ENCODE peak calls at places on chromosomes 11 and 22, in seven cellular contexts. One of them, this sample, is unnamed.

GRCh38 chr11:109994896-109995295 is 98.3 kb upstream of the ZC3H12C start:
- DNase-seq in PC-3: no peak
- DNase-seq in OCI-LY7: no peak
- DNase-seq in GM23248: no peak
- DNase-seq in GM23338: peak; percentile 36
- DNase-seq in hepatocyte: no peak
- DNase-seq in HCT116: no peak
- DNase-seq in this sample: peak; percentile 8

GRCh38 chr11:78961186-78961782 is 386.6 kb upstream of the NARS2 start:
- DNase-seq in PC-3: peak; percentile 96
- DNase-seq in OCI-LY7: no peak
- DNase-seq in GM23248: peak; percentile 29
- DNase-seq in GM23338: peak; percentile 89
- DNase-seq in hepatocyte: peak; percentile 57
- DNase-seq in HCT116: peak; percentile 15
- DNase-seq in this sample: peak; percentile 66

GRCh38 chr22:46446799-46447198 is 90.6 kb downstream of the CELSR1 start:
- DNase-seq in PC-3: no peak
- DNase-seq in OCI-LY7: no peak
- DNase-seq in GM23248: no peak
- DNase-seq in GM23338: no peak
- DNase-seq in hepatocyte: no peak
- DNase-seq in HCT116: no peak
- DNase-seq in this sample: no peak

GRCh38 chr11:65558002-65558784 is at the start of gene LTBP3:
- DNase-seq in PC-3: peak; percentile 72
- DNase-seq in OCI-LY7: no peak
- DNase-seq in GM23248: peak; percentile 90
- DNase-seq in GM23338: peak; percentile 80
- DNase-seq in hepatocyte: peak; percentile 89
- DNase-seq in HCT116: no peak
- DNase-seq in this sample: peak; percentile 90

GRCh38 chr22:22877523-22878210 is 9.9 kb upstream of the IGLL5 start:
- DNase-seq in PC-3: peak; percentile 62
- DNase-seq in OCI-LY7: peak; percentile 75
- DNase-seq in GM23248: peak; percentile 74
- DNase-seq in GM23338: peak; percentile 89
- DNase-seq in hepatocyte: peak; percentile 78
- DNase-seq in HCT116: peak; percentile 54
- DNase-seq in this sample: peak; percentile 67

GRCh38 chr11:103940542-103940941 is 95.9 kb upstream of the DDI1 start:
- DNase-seq in PC-3: peak; percentile 64
- DNase-seq in OCI-LY7: no peak
- DNase-seq in GM23248: peak; percentile 52
- DNase-seq in GM23338: no peak
- DNase-seq in hepatocyte: no peak
- DNase-seq in HCT116: no peak
- DNase-seq in this sample: no peak

GRCh38 chr22:35703861-35704584 is 13.6 kb upstream of the APOL5 start:
- DNase-seq in PC-3: no peak
- DNase-seq in OCI-LY7: no peak
- DNase-seq in GM23248: peak; percentile 4
- DNase-seq in GM23338: no peak
- DNase-seq in hepatocyte: no peak
- DNase-seq in HCT116: no peak
- DNase-seq in this sample: no peak

GRCh38 chr22:47029244-47030001 is 267.0 kb downstream of the TBC1D22A start:
- DNase-seq in PC-3: no peak
- DNase-seq in OCI-LY7: no peak
- DNase-seq in GM23248: no peak
- DNase-seq in GM23338: no peak
- DNase-seq in hepatocyte: no peak
- DNase-seq in HCT116: no peak
- DNase-seq in this sample: no peak

GRCh38 chr11:31870609-31871309 is 59.6 kb upstream of the PAX6 start:
- DNase-seq in PC-3: peak; percentile 67
- DNase-seq in OCI-LY7: no peak
- DNase-seq in GM23248: peak; percentile 50
- DNase-seq in GM23338: peak; percentile 95
- DNase-seq in hepatocyte: peak; percentile 73
- DNase-seq in HCT116: peak; percentile 48
- DNase-seq in this sample: peak; percentile 49

GRCh38 chr22:35754761-35755160 is 37.1 kb downstream of the APOL5 start:
- DNase-seq in PC-3: no peak
- DNase-seq in OCI-LY7: no peak
- DNase-seq in GM23248: no peak
- DNase-seq in GM23338: no peak
- DNase-seq in hepatocyte: no peak
- DNase-seq in HCT116: no peak
- DNase-seq in this sample: no peak

GRCh38 chr11:75635009-75635909 is 33.6 kb downstream of the MAP6 start:
- DNase-seq in PC-3: no peak
- DNase-seq in OCI-LY7: no peak
- DNase-seq in GM23248: peak; percentile 85
- DNase-seq in GM23338: peak; percentile 25
- DNase-seq in hepatocyte: peak; percentile 60
- DNase-seq in HCT116: no peak
- DNase-seq in this sample: no peak

GRCh38 chr11:106668147-106668546 is 350.1 kb downstream of the GUCY1A2 start:
- DNase-seq in PC-3: peak; percentile 77
- DNase-seq in OCI-LY7: no peak
- DNase-seq in GM23248: no peak
- DNase-seq in GM23338: no peak
- DNase-seq in hepatocyte: no peak
- DNase-seq in HCT116: no peak
- DNase-seq in this sample: no peak

GRCh38 chr11:93514712-93515111 is 28.5 kb downstream of the SMCO4 start:
- DNase-seq in PC-3: no peak
- DNase-seq in OCI-LY7: no peak
- DNase-seq in GM23248: no peak
- DNase-seq in GM23338: no peak
- DNase-seq in hepatocyte: no peak
- DNase-seq in HCT116: no peak
- DNase-seq in this sample: no peak

GRCh38 chr11:47977651-47978050 is 2.7 kb upstream of the PTPRJ start:
- DNase-seq in PC-3: no peak
- DNase-seq in OCI-LY7: no peak
- DNase-seq in GM23248: no peak
- DNase-seq in GM23338: no peak
- DNase-seq in hepatocyte: no peak
- DNase-seq in HCT116: no peak
- DNase-seq in this sample: no peak

GRCh38 chr11:70503201-70503877 is 105.0 kb downstream of the CTTN start:
- DNase-seq in PC-3: no peak
- DNase-seq in OCI-LY7: no peak
- DNase-seq in GM23248: no peak
- DNase-seq in GM23338: no peak
- DNase-seq in hepatocyte: no peak
- DNase-seq in HCT116: no peak
- DNase-seq in this sample: no peak

GRCh38 chr22:49538006-49538405 is 289.7 kb downstream of the BRD1 start:
- DNase-seq in PC-3: no peak
- DNase-seq in OCI-LY7: no peak
- DNase-seq in GM23248: no peak
- DNase-seq in GM23338: no peak
- DNase-seq in hepatocyte: no peak
- DNase-seq in HCT116: no peak
- DNase-seq in this sample: no peak

GRCh38 chr22:49535126-49535525 is 292.5 kb downstream of the BRD1 start:
- DNase-seq in PC-3: no peak
- DNase-seq in OCI-LY7: no peak
- DNase-seq in GM23248: no peak
- DNase-seq in GM23338: no peak
- DNase-seq in hepatocyte: no peak
- DNase-seq in HCT116: no peak
- DNase-seq in this sample: no peak

GRCh38 chr22:49535527-49536125 is 292.0 kb downstream of the BRD1 start:
- DNase-seq in PC-3: no peak
- DNase-seq in OCI-LY7: no peak
- DNase-seq in GM23248: no peak
- DNase-seq in GM23338: no peak
- DNase-seq in hepatocyte: no peak
- DNase-seq in HCT116: no peak
- DNase-seq in this sample: no peak

GRCh38 chr22:49534386-49534785 is 293.3 kb downstream of the BRD1 start:
- DNase-seq in PC-3: no peak
- DNase-seq in OCI-LY7: no peak
- DNase-seq in GM23248: no peak
- DNase-seq in GM23338: no peak
- DNase-seq in hepatocyte: no peak
- DNase-seq in HCT116: no peak
- DNase-seq in this sample: no peak

DNA sequence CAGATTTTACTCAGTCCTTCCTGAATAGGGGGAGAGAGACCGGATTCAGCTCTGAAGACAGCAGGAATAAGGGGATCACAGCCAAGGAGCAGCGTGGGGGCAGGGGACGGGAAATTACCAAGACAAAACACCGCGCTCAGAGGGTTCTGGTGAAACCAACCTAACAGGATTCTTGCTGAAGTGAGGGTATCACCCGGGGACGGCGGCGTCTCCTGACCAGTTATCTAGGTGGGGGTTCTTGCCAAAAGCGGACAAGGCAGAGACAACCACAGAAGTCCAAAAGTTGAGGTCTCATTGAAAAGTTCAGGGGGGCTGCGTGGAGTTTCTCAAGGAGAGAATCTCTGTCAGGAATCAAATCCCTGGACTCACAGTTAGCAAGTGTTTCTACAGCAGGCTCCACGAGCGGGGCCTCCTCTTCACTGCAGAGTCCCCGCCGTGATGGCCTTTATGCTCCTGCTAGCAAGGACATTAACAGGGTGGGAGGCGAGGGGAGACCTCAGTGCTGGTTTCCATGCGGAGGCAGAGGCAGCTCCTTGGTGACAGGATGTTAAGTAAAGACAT is 291.0 kb downstream of the BRD1 start:
- DNase-seq in PC-3: no peak
- DNase-seq in OCI-LY7: no peak
- DNase-seq in GM23248: no peak
- DNase-seq in GM23338: no peak
- DNase-seq in hepatocyte: no peak
- DNase-seq in HCT116: no peak
- DNase-seq in this sample: no peak
- TF ChIP-seq EZH2phosphoT487 in PC-3: no peak
- TF ChIP-seq EZH2phosphoT487 in OCI-LY7: no peak
- TF ChIP-seq EZH2phosphoT487 in GM23248: no peak
- TF ChIP-seq EZH2phosphoT487 in GM23338: no peak
- TF ChIP-seq EZH2phosphoT487 in hepatocyte: no peak
- TF ChIP-seq EZH2phosphoT487 in HCT116: no peak
- TF ChIP-seq EZH2phosphoT487 in this sample: no peak

DNA sequence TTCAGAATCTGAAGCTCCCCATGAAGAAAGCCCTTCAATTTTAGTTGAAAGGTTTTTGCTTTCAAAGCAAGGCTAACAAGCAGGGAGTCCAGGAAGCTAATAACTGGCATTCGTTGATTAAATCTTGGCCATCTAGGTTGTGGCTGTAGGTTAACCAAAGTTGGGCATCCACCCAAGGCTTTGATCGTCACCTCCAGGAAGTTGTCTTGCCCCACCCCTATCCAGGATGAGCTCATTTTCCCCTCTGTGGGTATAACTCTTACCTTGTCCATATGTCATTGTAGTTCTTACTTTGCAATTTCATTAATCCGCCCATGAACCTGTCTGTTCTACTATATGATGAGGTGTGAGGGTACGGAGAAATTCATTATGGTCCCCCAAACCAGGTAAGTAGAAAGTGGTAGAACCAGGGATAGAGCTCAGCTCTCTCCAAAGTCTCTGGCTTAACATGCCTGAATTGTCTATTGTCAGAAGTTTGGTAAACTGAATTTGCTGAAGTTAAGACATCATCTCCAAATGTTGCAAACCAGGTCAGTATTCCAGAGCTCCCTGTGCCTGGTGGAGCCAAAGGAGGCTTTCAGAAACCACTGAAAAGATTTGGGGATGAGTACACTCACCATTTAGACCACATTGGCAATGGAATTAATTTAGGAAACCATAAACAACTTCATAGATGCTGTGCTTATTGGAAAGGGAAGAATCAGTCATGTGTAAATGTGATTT is 97.1 kb downstream of the CD44 start:
- DNase-seq in PC-3: peak; percentile 90
- DNase-seq in OCI-LY7: no peak
- DNase-seq in GM23248: peak; percentile 49
- DNase-seq in GM23338: no peak
- DNase-seq in hepatocyte: no peak
- DNase-seq in HCT116: peak; percentile 61
- DNase-seq in this sample: no peak
- TF ChIP-seq EZH2phosphoT487 in PC-3: no peak
- TF ChIP-seq EZH2phosphoT487 in OCI-LY7: no peak
- TF ChIP-seq EZH2phosphoT487 in GM23248: no peak
- TF ChIP-seq EZH2phosphoT487 in GM23338: no peak
- TF ChIP-seq EZH2phosphoT487 in hepatocyte: no peak
- TF ChIP-seq EZH2phosphoT487 in HCT116: no peak
- TF ChIP-seq EZH2phosphoT487 in this sample: no peak

GRCh38 chr11:50037282-50037681 is 4.6 kb downstream of the OR4C45 start:
- DNase-seq in PC-3: no peak
- DNase-seq in OCI-LY7: no peak
- DNase-seq in GM23248: no peak
- DNase-seq in GM23338: no peak
- DNase-seq in hepatocyte: no peak
- DNase-seq in HCT116: no peak
- DNase-seq in this sample: no peak
- TF ChIP-seq EZH2phosphoT487 in PC-3: no peak
- TF ChIP-seq EZH2phosphoT487 in OCI-LY7: no peak
- TF ChIP-seq EZH2phosphoT487 in GM23248: no peak
- TF ChIP-seq EZH2phosphoT487 in GM23338: no peak
- TF ChIP-seq EZH2phosphoT487 in hepatocyte: no peak
- TF ChIP-seq EZH2phosphoT487 in HCT116: no peak
- TF ChIP-seq EZH2phosphoT487 in this sample: no peak

DNA sequence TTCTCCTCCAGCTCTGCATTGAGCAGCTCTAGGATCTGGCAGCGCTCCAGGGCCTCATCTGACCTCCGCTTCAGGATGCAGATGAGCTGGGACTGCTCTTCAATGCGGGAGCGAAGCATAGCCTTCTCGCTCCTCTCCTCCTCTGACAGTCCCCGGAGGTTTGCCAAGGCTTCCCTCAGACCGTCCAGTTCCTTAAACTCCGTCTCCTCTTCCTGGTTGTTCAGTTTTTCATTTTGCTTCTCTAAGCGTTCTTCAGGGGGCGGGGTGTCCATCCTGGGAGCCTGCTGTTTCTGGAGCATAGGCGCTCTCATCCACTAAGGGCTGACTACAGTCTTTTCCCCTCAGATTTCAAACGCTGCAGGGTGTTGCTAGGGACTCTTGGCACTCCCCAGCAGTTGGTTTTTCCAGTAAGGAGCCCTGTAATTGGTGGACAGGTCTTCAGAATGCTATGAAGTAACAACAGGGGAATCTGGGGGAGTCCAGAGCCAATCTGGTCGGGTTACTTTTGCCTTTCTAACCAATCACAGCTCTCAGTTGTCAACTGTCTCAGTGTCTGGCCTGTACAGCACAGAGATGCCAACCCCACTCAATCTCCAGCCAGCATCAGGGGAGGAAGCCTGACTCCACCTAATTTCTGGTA is at the start of gene CCDC89:
- DNase-seq in PC-3: peak; percentile 15
- DNase-seq in OCI-LY7: no peak
- DNase-seq in GM23248: peak; percentile 98
- DNase-seq in GM23338: peak; percentile 46
- DNase-seq in hepatocyte: peak; percentile 45
- DNase-seq in HCT116: no peak
- DNase-seq in this sample: peak; percentile 79
- TF ChIP-seq EZH2phosphoT487 in PC-3: no peak
- TF ChIP-seq EZH2phosphoT487 in OCI-LY7: no peak
- TF ChIP-seq EZH2phosphoT487 in GM23248: no peak
- TF ChIP-seq EZH2phosphoT487 in GM23338: no peak
- TF ChIP-seq EZH2phosphoT487 in hepatocyte: no peak
- TF ChIP-seq EZH2phosphoT487 in HCT116: no peak
- TF ChIP-seq EZH2phosphoT487 in this sample: no peak

GRCh38 chr22:24758164-24758799 is 16.2 kb downstream of the PIWIL3 start:
- DNase-seq in PC-3: peak; percentile 68
- DNase-seq in OCI-LY7: peak; percentile 64
- DNase-seq in GM23248: peak; percentile 66
- DNase-seq in GM23338: peak; percentile 83
- DNase-seq in hepatocyte: peak; percentile 82
- DNase-seq in HCT116: peak; percentile 39
- DNase-seq in this sample: peak; percentile 57
- TF ChIP-seq EZH2phosphoT487 in PC-3: no peak
- TF ChIP-seq EZH2phosphoT487 in OCI-LY7: no peak
- TF ChIP-seq EZH2phosphoT487 in GM23248: no peak
- TF ChIP-seq EZH2phosphoT487 in GM23338: no peak
- TF ChIP-seq EZH2phosphoT487 in hepatocyte: no peak
- TF ChIP-seq EZH2phosphoT487 in HCT116: no peak
- TF ChIP-seq EZH2phosphoT487 in this sample: no peak